ENCODE peak calls at places on chromosomes 16 and 17, in nine cellular contexts. P, A, E, L, U, T, G, O and Y are unnamed samples.

GRCh38 chr17:48254896-48255295 is 147.3 kb downstream of the SNX11 start:
- DNase-seq in T (no peak), O (no peak), L (no peak), U (peak), P (no peak), E (no peak), G (no peak), A (no peak), Y (no peak)

GRCh38 chr16:75256059-75256870 is 4.8 kb upstream of the BCAR1 start:
- DNase-seq in L (peak), E (no peak), A (no peak), P (no peak), G (no peak), T (no peak), U (no peak), O (no peak), Y (peak)

GRCh38 chr17:13626703-13627102 is 25.0 kb upstream of the HS3ST3A1 start:
- DNase-seq in E (no peak), L (no peak), G (no peak), P (no peak), A (peak), U (peak), T (peak), O (no peak), Y (no peak)

GRCh38 chr16:2841606-2842339 is 11.7 kb downstream of the ZG16B start:
- DNase-seq in L (no peak), U (no peak), E (no peak), A (no peak), G (no peak), P (no peak), O (no peak), T (no peak), Y (no peak)

GRCh38 chr17:49556183-49556943 is 19.3 kb upstream of the NXPH3 start:
- DNase-seq in A (peak), T (no peak), U (peak), L (peak), E (peak), P (peak), O (peak), G (peak), Y (no peak)

GRCh38 chr17:76171701-76172100 is 30.7 kb upstream of the FOXJ1 start:
- DNase-seq in T (no peak), A (no peak), U (peak), P (no peak), L (no peak), G (no peak), E (no peak), O (no peak), Y (no peak)

GRCh38 chr17:80126449-80126715 is 20.5 kb downstream of the EIF4A3 start:
- DNase-seq in E (no peak), O (no peak), U (no peak), G (no peak), L (no peak), P (no peak), A (no peak), T (no peak), Y (no peak)

GRCh38 chr17:50268632-50269287 is 5.5 kb upstream of the TMEM92 start:
- DNase-seq in L (peak), T (no peak), G (peak), A (no peak), U (no peak), O (no peak), E (no peak), P (no peak), Y (peak)

GRCh38 chr17:68600881-68601564 is at the start of gene FAM20A:
- DNase-seq in G (no peak), P (no peak), U (no peak), O (no peak), E (no peak), T (no peak), A (no peak), L (peak), Y (peak)

GRCh38 chr17:1487939-1488825 is 4.3 kb downstream of the MYO1C start:
- DNase-seq in G (peak), E (peak), P (peak), O (peak), T (peak), A (peak), L (peak), U (peak), Y (no peak)

GRCh38 chr17:41775394-41776226 is 10.9 kb downstream of the JUP start:
- DNase-seq in L (no peak), E (no peak), A (no peak), U (no peak), O (no peak), G (peak), P (no peak), T (no peak), Y (no peak)

GRCh38 chr17:30187528-30187927 is 48.0 kb downstream of the SLC6A4 start:
- DNase-seq in L (no peak), T (no peak), U (no peak), A (no peak), G (no peak), O (no peak), P (no peak), E (no peak), Y (no peak)

GRCh38 chr17:27578718-27579085 is 52.3 kb upstream of the LGALS9 start:
- DNase-seq in U (peak), P (no peak), L (no peak), E (no peak), G (no peak), O (no peak), T (no peak), A (no peak), Y (no peak)

GRCh38 chr17:21132428-21132827 is 5.7 kb downstream of the DHRS7B start:
- DNase-seq in A (no peak), E (no peak), U (no peak), P (no peak), L (no peak), G (no peak), T (no peak), O (no peak), Y (no peak)

GRCh38 chr16:19991614-19992013 is 82.1 kb downstream of the GPR139 start:
- DNase-seq in G (no peak), P (no peak), U (no peak), O (no peak), E (no peak), L (no peak), T (no peak), A (no peak), Y (no peak)

GRCh38 chr17:74190154-74190553 is 13.3 kb upstream of the RPL38 start:
- DNase-seq in O (no peak), T (no peak), L (no peak), G (peak), U (peak), E (no peak), P (no peak), A (peak), Y (no peak)

GRCh38 chr16:79168321-79168720 is 432.2 kb downstream of the MAF start:
- DNase-seq in G (no peak), A (no peak), O (no peak), L (no peak), U (no peak), T (no peak), E (no peak), P (no peak), Y (no peak)